ENCODE peak calls at places on chromosomes 6 and 20, in five cellular contexts. D is mesothelial cell of epicardium, R is GM23338, M is colonic mucosa, V is neural crest cell. F is an unnamed sample.

GRCh38 chr20:62386383-62387218 is at the start of gene RPS21:
- DNase-seq in V (peak), D (peak), M (peak), R (peak), F (peak)

GRCh38 chr20:17407550-17407949 is 123.6 kb downstream of the BFSP1 start:
- DNase-seq in M (no peak), R (no peak), D (no peak), V (no peak), F (no peak)

GRCh38 chr6:70469965-70470364 is 56.7 kb downstream of the FAM135A start:
- DNase-seq in D (no peak), M (no peak), V (no peak), R (no peak), F (no peak)

GRCh38 chr6:44708208-44708607 is 320.7 kb downstream of the CDC5L start:
- DNase-seq in M (no peak), D (no peak), V (no peak), R (no peak), F (no peak)

GRCh38 chr6:27096834-27097511 is 150.5 kb upstream of the PRSS16 start:
- DNase-seq in D (no peak), V (peak), R (peak), M (peak), F (no peak)

GRCh38 chr6:133637874-133638273 is 251.0 kb upstream of the TCF21 start:
- DNase-seq in D (no peak), V (no peak), M (no peak), R (no peak), F (no peak)

GRCh38 chr20:61252601-61253263 is 671 bp downstream of the CDH4 start:
- DNase-seq in M (no peak), V (peak), R (peak), D (no peak), F (no peak)

GRCh38 chr20:58553841-58554240 is 38.6 kb upstream of the APCDD1L start:
- DNase-seq in R (no peak), V (no peak), D (no peak), M (no peak), F (no peak)

GRCh38 chr6:104638841-104639290 is 220.9 kb downstream of the HACE1 start:
- DNase-seq in R (no peak), D (no peak), M (no peak), V (no peak), F (no peak)

GRCh38 chr6:142290851-142291250 is 11.0 kb upstream of the ADGRG6 start:
- DNase-seq in R (no peak), D (no peak), V (no peak), M (no peak), F (no peak)

GRCh38 chr6:165858571-165858970 is 195.5 kb upstream of the PDE10A start:
- DNase-seq in D (no peak), R (peak), M (no peak), V (no peak), F (no peak)

GRCh38 chr6:169141706-169142705 is 111.6 kb downstream of the THBS2 start:
- DNase-seq in R (no peak), V (no peak), D (no peak), M (no peak), F (no peak)

GRCh38 chr6:27879795-27880194 is 32.4 kb downstream of the OR2B2 start:
- DNase-seq in V (no peak), R (no peak), D (no peak), M (no peak), F (no peak)

GRCh38 chr6:159874475-159874874 is 16.3 kb upstream of the MAS1 start:
- DNase-seq in V (no peak), M (no peak), D (no peak), R (no peak), F (no peak)

GRCh38 chr6:161369339-161369738 is 95.5 kb upstream of the AGPAT4 start:
- DNase-seq in M (no peak), D (no peak), R (peak), V (no peak), F (no peak)

GRCh38 chr20:20780127-20780822 is 67.8 kb upstream of the RALGAPA2 start:
- DNase-seq in R (peak), D (no peak), V (no peak), M (peak), F (peak)

GRCh38 chr20:10864076-10864672 is 190.4 kb upstream of the JAG1 start:
- DNase-seq in R (peak), D (no peak), V (no peak), M (peak), F (no peak)

GRCh38 chr20:31560900-31561598 is 44.0 kb upstream of the ID1 start:
- DNase-seq in R (no peak), M (no peak), V (no peak), D (no peak), F (no peak)

GRCh38 chr20:5680227-5680626 is 70.0 kb upstream of the SHLD1 start:
- DNase-seq in D (no peak), M (no peak), R (no peak), V (no peak), F (no peak)

GRCh38 chr6:28488916-28489365 is 26.7 kb downstream of the GPX6 start:
- DNase-seq in M (peak), R (peak), V (peak), D (no peak), F (no peak)

GRCh38 chr6:106066984-106067383 is 19.2 kb upstream of the PRDM1 start:
- DNase-seq in M (no peak), R (no peak), V (no peak), D (no peak), F (no peak)

DNA sequence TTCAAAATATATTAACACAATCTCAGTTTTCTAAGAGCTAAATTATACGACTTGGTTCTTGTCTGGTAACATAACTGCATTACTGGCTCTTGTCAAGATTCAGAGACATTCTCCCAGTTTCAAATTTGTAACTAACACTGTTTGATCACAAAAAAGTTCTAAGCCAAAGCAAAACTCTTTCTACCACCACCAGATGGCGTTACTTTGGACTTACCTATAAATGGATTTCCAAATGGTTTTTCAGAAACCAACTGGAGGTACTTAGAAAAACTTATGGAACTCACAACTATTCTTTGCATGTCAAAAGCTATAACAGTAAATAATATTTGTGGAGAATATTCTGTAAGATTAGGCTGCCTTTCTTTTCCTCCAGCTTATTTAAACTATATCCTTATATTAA is 34.2 kb upstream of the GFRAL start:
- DNase-seq in D (no peak), R (peak), M (no peak), V (no peak), F (no peak)
- TF ChIP-seq CTCF in D (no peak), R (peak), M (no peak), V (peak), F (no peak)

GRCh38 chr6:54525731-54526130 is 217.5 kb downstream of the TINAG start:
- DNase-seq in M (no peak), V (no peak), R (no peak), D (no peak), F (no peak)
- TF ChIP-seq CTCF in M (no peak), V (no peak), R (no peak), D (no peak), F (no peak)

DNA sequence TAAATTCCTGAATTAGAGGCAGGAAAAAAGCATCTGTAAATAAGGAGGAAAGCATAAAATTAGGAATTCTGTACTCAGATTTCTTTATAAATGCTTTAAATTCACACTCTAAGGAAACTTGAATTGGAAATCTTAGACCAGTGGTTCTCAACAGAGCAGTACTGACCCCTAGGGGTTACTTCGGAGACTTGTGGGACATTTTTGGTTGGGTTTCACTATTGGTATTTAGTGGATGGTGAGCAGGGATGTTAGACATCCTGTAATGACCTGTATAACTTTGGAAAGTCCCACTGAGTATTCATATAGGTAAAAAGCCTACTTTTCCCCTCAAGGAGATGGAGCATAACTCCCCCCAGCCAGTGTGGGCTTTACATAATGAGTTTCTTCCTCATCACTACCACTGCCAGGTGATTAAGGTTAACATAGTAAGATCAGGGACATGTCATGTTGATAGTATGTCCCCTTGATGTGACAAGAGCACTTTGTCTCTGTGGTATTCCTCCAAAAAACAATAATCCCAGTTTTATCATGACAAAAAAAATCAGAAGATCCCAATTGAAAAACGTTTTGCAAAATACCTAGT is 31.0 kb downstream of the GLO1 start:
- DNase-seq in R (peak), D (no peak), V (peak), M (peak), F (no peak)
- TF ChIP-seq CTCF in R (peak), D (peak), V (peak), M (peak), F (peak)

GRCh38 chr6:149614352-149614751 is 34.2 kb downstream of the KATNA1 start:
- DNase-seq in R (no peak), M (no peak), V (no peak), D (no peak), F (no peak)

DNA sequence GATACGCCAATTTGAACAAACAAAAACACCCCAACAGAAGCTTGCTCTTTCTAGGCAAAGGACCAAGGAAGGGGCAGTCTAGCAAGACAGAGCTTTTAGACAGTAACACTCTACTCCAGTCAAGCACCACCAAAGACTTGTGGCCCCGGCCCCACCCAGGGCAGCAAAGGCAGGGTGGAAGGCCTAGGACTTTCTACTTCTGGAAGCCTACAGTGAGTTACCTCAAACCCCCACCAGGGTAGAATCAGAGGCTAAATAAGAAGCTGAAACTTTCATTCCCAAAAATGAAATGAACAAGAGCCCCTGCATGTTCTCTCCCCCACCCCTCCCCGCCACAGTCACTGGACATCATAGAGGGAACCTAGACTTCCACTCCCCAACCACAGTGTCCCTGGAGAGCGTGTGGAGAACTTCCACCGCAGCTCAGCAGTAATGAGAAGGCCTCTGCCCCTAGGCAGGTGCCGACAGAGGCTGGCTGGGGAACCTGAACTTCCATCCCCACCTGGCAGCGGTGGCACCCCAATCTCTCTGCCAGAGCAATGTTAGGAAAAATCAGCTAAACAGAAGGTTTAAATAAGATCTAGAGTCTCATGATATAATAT is 40.0 kb downstream of the KATNA1 start:
- DNase-seq in R (no peak), D (no peak), M (no peak), V (no peak), F (no peak)
- TF ChIP-seq CTCF in R (no peak), D (no peak), M (no peak), V (no peak), F (no peak)

DNA sequence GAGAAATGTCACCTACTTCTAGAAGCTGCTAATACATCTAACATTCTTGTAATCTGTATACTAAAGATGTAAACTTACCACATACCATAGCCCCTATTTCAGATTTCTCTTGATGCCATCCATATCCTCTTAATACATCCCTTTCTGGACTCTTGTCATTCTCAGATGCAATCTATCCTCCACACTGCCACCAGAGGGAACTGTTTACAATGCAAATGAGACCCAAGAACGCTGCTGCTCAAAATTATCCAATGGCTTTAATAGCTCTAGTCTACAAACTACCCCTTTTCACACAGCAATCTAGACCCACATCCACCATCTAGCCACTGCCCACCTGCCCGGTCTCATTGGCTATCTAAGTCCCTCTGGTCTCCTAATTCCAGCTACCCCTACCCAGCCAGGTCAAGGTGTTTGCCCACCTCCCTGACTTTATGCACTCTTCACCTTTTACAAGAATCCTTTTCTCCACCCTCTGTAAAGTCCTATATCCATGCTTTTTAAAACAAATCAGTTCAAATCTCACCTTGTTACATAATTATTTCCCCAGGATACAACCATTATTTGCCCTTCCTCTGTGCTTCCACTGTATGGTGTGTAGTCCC is 14.8 kb downstream of the FAXC start:
- DNase-seq in M (peak), D (no peak), V (no peak), R (peak), F (no peak)
- TF ChIP-seq CTCF in M (no peak), D (no peak), V (peak), R (peak), F (no peak)

GRCh38 chr6:15880262-15880973 is 217.6 kb upstream of the DTNBP1 start:
- DNase-seq in D (no peak), V (no peak), R (no peak), M (no peak), F (no peak)
- TF ChIP-seq CTCF in D (no peak), V (no peak), R (peak), M (no peak), F (no peak)

DNA sequence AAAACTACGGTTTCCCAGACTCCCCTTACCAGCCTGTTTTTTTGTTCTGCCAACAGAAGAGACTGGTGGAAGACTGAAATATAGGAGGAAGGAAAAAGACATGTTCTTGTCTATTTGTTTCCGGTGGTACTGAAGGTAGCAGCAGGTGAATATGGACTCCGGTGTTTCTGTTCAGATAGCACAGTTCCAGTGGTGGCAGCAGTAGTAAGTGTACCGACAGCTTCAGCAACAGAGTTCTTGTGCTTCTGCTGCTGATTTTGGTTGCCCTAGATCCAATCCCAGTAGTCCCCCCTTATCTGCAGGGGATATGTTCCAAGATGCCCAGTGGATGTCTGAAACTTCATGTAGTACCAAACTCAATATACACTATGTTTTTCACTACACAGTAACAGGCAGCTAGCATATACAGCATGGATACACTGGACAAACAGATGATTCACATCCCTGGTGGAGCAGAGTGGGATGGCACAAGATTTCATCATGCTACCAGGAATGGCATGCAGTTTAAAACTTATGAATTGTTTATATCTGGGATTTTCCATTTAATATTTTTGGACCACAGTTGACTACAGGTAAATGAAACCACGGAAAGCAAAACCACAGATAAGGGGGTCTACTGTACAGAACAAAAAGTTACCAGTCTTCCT is 301.8 kb downstream of the BTBD9 start:
- DNase-seq in V (no peak), R (no peak), D (no peak), M (no peak), F (no peak)
- TF ChIP-seq CTCF in V (peak), R (no peak), D (peak), M (no peak), F (no peak)

F was measured in natural killer cell.